ENCODE peak calls at places on chromosomes 7 and 10, in four cellular contexts. W, N, F and E are unnamed samples.
A peak's percentile ranks its signal among the peaks of the same experiment; 100 is the strongest.

GRCh38 chr10:116620423-116621400 is at the start of gene PNLIPRP2:
- DNase-seq in W (no peak), N (peak; percentile 84), F (no peak), E (no peak)

GRCh38 chr7:19520392-19520791 is 188.4 kb downstream of the POLR1F start:
- DNase-seq in W (no peak), N (no peak), F (no peak), E (no peak)

GRCh38 chr7:90961037-90961725 is 303.1 kb upstream of the FZD1 start:
- DNase-seq in W (peak; percentile 13), N (no peak), F (no peak), E (no peak)

GRCh38 chr10:50563906-50564305 is 59.9 kb downstream of the SGMS1 start:
- DNase-seq in W (no peak), N (no peak), F (peak; percentile 73), E (no peak)

GRCh38 chr7:55202150-55202913 is 162.8 kb upstream of the LANCL2 start:
- DNase-seq in W (no peak), N (no peak), F (no peak), E (no peak)

GRCh38 chr7:94296886-94297285 is 97.8 kb upstream of the COL1A2 start:
- DNase-seq in W (no peak), N (no peak), F (no peak), E (no peak)

GRCh38 chr7:155237730-155238129 is 59.9 kb upstream of the INSIG1 start:
- DNase-seq in W (no peak), N (no peak), F (no peak), E (no peak)

GRCh38 chr10:104284783-104285182 is 15.8 kb downstream of the GSTO2 start:
- DNase-seq in W (no peak), N (no peak), F (no peak), E (no peak)

GRCh38 chr7:137846588-137847417 is at the start of gene DGKI:
- DNase-seq in W (no peak), N (peak; percentile 30), F (peak; percentile 77), E (peak; percentile 94)

GRCh38 chr10:112231602-112232001 is 48.0 kb upstream of the GPAM start:
- DNase-seq in W (no peak), N (no peak), F (no peak), E (no peak)

GRCh38 chr10:114437456-114438292 is 33.4 kb upstream of the AFAP1L2 start:
- DNase-seq in W (peak; percentile 55), N (peak; percentile 29), F (peak; percentile 50), E (peak; percentile 49)

GRCh38 chr10:103282961-103283360 is 6.0 kb downstream of the INA start:
- DNase-seq in W (no peak), N (no peak), F (no peak), E (no peak)

GRCh38 chr10:58064714-58065528 is 202.8 kb downstream of the IPMK start:
- DNase-seq in W (peak; percentile 92), N (peak; percentile 65), F (peak; percentile 74), E (peak; percentile 85)

GRCh38 chr7:4123823-4124222 is 558.3 kb upstream of the FOXK1 start:
- DNase-seq in W (peak; percentile 54), N (no peak), F (no peak), E (no peak)

GRCh38 chr7:29647020-29647654 is 83.5 kb downstream of the PRR15 start:
- DNase-seq in W (no peak), N (no peak), F (no peak), E (no peak)

GRCh38 chr10:127161482-127161881 is 34.9 kb downstream of the INSYN2A start:
- DNase-seq in W (no peak), N (no peak), F (no peak), E (no peak)

GRCh38 chr10:5776150-5776880 is 36.9 kb downstream of the GDI2 start:
- DNase-seq in W (no peak), N (no peak), F (peak; percentile 70), E (no peak)

GRCh38 chr7:9407816-9408215 is 974.4 kb downstream of the NXPH1 start:
- DNase-seq in W (peak; percentile 45), N (no peak), F (no peak), E (no peak)

GRCh38 chr7:94333810-94334209 is 60.9 kb upstream of the COL1A2 start:
- DNase-seq in W (peak; percentile 57), N (no peak), F (no peak), E (no peak)

GRCh38 chr10:5567477-5567876 is 42.7 kb downstream of the CALML3 start:
- DNase-seq in W (no peak), N (no peak), F (no peak), E (no peak)

GRCh38 chr10:124639206-124639605 is 105.0 kb downstream of the FAM53B start:
- DNase-seq in W (no peak), N (no peak), F (no peak), E (no peak)

GRCh38 chr10:124640538-124641231 is 103.5 kb downstream of the FAM53B start:
- DNase-seq in W (no peak), N (no peak), F (no peak), E (no peak)

GRCh38 chr10:124641282-124642075 is 102.7 kb downstream of the FAM53B start:
- DNase-seq in W (no peak), N (peak; percentile 32), F (no peak), E (peak; percentile 98)

GRCh38 chr10:124639646-124640045 is 104.5 kb downstream of the FAM53B start:
- DNase-seq in W (no peak), N (no peak), F (no peak), E (no peak)

DNA sequence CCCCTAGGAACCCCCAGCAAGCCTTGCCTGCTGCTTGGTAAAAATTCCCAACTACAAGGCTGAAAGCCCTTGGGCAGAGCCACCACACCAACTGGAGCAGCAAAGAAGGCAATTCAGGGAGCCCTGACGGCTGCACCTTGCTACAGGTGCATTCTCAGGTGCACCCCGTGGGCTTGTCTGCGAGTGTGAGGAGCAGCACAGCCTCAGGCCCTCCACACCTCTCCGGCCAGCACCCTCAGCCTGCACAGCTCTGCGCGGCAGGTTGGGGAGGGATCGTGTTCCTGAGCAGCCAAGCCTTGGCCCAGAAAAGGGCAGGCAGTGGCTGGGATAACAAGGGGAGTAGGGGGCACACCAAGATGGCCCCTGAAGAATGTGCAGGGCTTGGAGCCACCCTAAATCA is 104.1 kb downstream of the FAM53B start:
- DNase-seq in W (no peak), N (no peak), F (no peak), E (no peak)
- H4K20me1 ChIP-seq in W (no peaks in the 10 kb centered on the region), N (peaks cover 5% of the 10 kb centered on the region), F (no peaks in the 10 kb centered on the region), E (peaks cover 42% of the 10 kb centered on the region)

GRCh38 chr7:139087212-139087611 is 22.3 kb downstream of the ZC3HAV1 start:
- DNase-seq in W (no peak), N (no peak), F (no peak), E (no peak)

GRCh38 chr7:139086454-139086853 is 23.1 kb downstream of the ZC3HAV1 start:
- DNase-seq in W (no peak), N (no peak), F (no peak), E (no peak)

GRCh38 chr7:139091677-139091996 is 17.9 kb downstream of the ZC3HAV1 start:
- DNase-seq in W (no peak), N (no peak), F (no peak), E (peak; percentile 19)

GRCh38 chr7:139088268-139088667 is 21.3 kb downstream of the ZC3HAV1 start:
- DNase-seq in W (no peak), N (no peak), F (no peak), E (no peak)

GRCh38 chr7:139089118-139089517 is 20.4 kb downstream of the ZC3HAV1 start:
- DNase-seq in W (no peak), N (no peak), F (no peak), E (no peak)
- H4K20me1 ChIP-seq in W (no peaks in the 10 kb centered on the region), N (no peaks in the 10 kb centered on the region), F (peaks cover 10% of the 10 kb centered on the region), E (peaks cover 11% of the 10 kb centered on the region)

GRCh38 chr7:43649755-43650274 is 66.9 kb downstream of the STK17A start:
- DNase-seq in W (peak; percentile 92), N (no peak), F (no peak), E (no peak)
- H4K20me1 ChIP-seq in W (no peaks in the 10 kb centered on the region), N (no peaks in the 10 kb centered on the region), F (no peaks in the 10 kb centered on the region), E (no peaks in the 10 kb centered on the region)

DNA sequence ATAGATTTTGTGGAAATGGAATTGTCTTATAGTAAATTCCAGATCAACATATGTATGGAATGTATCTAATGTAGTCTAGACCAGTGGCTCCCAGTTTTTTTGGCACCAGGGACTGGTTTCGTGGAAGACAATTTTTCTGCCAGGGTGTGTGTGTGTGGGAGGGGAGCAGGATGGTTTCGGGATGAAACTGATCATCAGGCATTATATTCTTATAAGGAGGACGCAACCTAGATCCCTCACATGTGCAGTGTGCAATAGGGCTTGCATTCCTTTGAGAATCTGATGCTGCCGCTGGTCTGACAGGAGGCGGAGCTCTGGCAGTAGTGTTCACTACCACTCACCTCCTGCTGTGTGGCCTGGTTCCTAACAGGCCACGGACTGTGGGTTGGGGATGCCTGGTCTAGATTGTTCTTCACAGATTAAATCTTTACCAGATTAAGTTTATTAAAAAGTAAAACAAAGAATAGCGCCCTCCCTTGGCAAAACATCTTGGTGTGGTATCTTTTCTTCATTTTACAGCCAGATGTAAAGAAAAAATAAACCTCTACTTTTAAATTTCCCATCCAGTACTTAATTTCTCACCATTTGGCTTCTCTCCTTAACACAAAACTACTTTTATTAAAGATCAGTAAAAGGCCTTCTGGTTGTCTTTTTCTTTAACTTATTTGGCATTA is 48.4 kb downstream of the SEPTIN7 start:
- DNase-seq in W (no peak), N (no peak), F (peak; percentile 49), E (no peak)
- H4K20me1 ChIP-seq in W (peaks cover 7% of the 10 kb centered on the region), N (peaks cover 20% of the 10 kb centered on the region), F (peaks cover 9% of the 10 kb centered on the region), E (peaks cover 11% of the 10 kb centered on the region)

GRCh38 chr10:7788640-7789335 is 811 bp downstream of the ATP5F1C start:
- DNase-seq in W (peak; percentile 27), N (peak; percentile 38), F (peak; percentile 8), E (no peak)
- H4K20me1 ChIP-seq in W (peaks cover 28% of the 10 kb centered on the region), N (peaks cover 48% of the 10 kb centered on the region), F (peaks cover 46% of the 10 kb centered on the region), E (peaks cover 65% of the 10 kb centered on the region)

GRCh38 chr7:129043012-129043411 is 11.9 kb downstream of the TNPO3 start:
- DNase-seq in W (no peak), N (no peak), F (no peak), E (no peak)
- H4K20me1 ChIP-seq in W (peaks cover 52% of the 10 kb centered on the region), N (peaks cover 72% of the 10 kb centered on the region), F (peaks cover 48% of the 10 kb centered on the region), E (peaks cover 42% of the 10 kb centered on the region)